ENCODE peak calls at places on chromosomes 6 and 20, in seven cellular contexts. X is GM23248, A is neural progenitor cell, B is OCI-LY7, O is GM23338, R is MM.1S, Z is hepatocyte. M is an unnamed sample.

GRCh38 chr6:91240878-91241603 is 654.2 kb upstream of the MAP3K7 start:
- DNase-seq in X (no peak), A (no peak), B (peak; percentile 4), O (no peak), R (no peak), Z (no peak), M (no peak)

GRCh38 chr6:154878866-154879491 is 116.1 kb upstream of the TIAM2 start:
- DNase-seq in X (peak; percentile 9), A (no peak), B (no peak), O (no peak), R (no peak), Z (no peak), M (peak; percentile 63)

GRCh38 chr6:163100259-163100658 is 314.3 kb upstream of the QKI start:
- DNase-seq in X (no peak), A (no peak), B (no peak), O (no peak), R (no peak), Z (no peak), M (no peak)

GRCh38 chr20:25865715-25866656 is 169.3 kb upstream of the ZNF337 start:
- DNase-seq in X (peak; percentile 85), A (peak; percentile 90), B (no peak), O (peak; percentile 85), R (peak; percentile 85), Z (peak; percentile 85), M (peak; percentile 76)

GRCh38 chr6:148342146-148343027 is at the start of gene SASH1:
- DNase-seq in X (peak; percentile 87), A (peak; percentile 97), B (no peak), O (peak; percentile 97), R (no peak), Z (peak; percentile 78), M (peak; percentile 75)

GRCh38 chr20:17537959-17538358 is 6.8 kb upstream of the BFSP1 start:
- DNase-seq in X (no peak), A (no peak), B (no peak), O (no peak), R (no peak), Z (no peak), M (no peak)

GRCh38 chr20:46316984-46317684 is 8.8 kb upstream of the CDH22 start:
- DNase-seq in X (no peak), A (no peak), B (no peak), O (no peak), R (no peak), Z (no peak), M (no peak)

GRCh38 chr6:157223021-157223430 is 100.3 kb downstream of the TMEM242 start:
- DNase-seq in X (peak; percentile 44), A (no peak), B (peak; percentile 62), O (no peak), R (no peak), Z (no peak), M (peak; percentile 15)

GRCh38 chr6:158046201-158047119 is 64.8 kb downstream of the SYNJ2 start:
- DNase-seq in X (peak; percentile 25), A (no peak), B (no peak), O (no peak), R (no peak), Z (no peak), M (no peak)

GRCh38 chr6:38599966-38600550 is 39.7 kb downstream of the BTBD9 start:
- DNase-seq in X (no peak), A (no peak), B (no peak), O (no peak), R (no peak), Z (peak; percentile 40), M (no peak)

GRCh38 chr20:62741191-62741676 is 32.6 kb downstream of the NTSR1 start:
- DNase-seq in X (peak; percentile 36), A (peak; percentile 78), B (no peak), O (peak; percentile 73), R (no peak), Z (no peak), M (peak; percentile 42)

GRCh38 chr6:138682722-138683521 is 90.6 kb upstream of the CCDC28A start:
- DNase-seq in X (no peak), A (no peak), B (no peak), O (no peak), R (no peak), Z (no peak), M (peak; percentile 65)

GRCh38 chr6:25590986-25591385 is 61.0 kb upstream of the SCGN start:
- DNase-seq in X (no peak), A (no peak), B (no peak), O (peak; percentile 19), R (no peak), Z (no peak), M (no peak)

GRCh38 chr6:85684809-85685171 is 42.1 kb upstream of the SYNCRIP start:
- DNase-seq in X (no peak), A (no peak), B (no peak), O (no peak), R (no peak), Z (no peak), M (no peak)

GRCh38 chr20:21104466-21104761 is 1.7 kb downstream of the LINC00237 start:
- DNase-seq in X (no peak), A (peak; percentile 24), B (no peak), O (peak; percentile 67), R (no peak), Z (no peak), M (no peak)

GRCh38 chr6:30618270-30618787 is 689 bp downstream of the MRPS18B start:
- DNase-seq in X (peak; percentile 63), A (no peak), B (no peak), O (no peak), R (peak; percentile 46), Z (no peak), M (peak; percentile 24)

GRCh38 chr20:26209171-26209941 is 512.7 kb upstream of the ZNF337 start:
- DNase-seq in X (peak; percentile 33), A (peak; percentile 61), B (no peak), O (peak; percentile 41), R (no peak), Z (peak; percentile 52), M (no peak)

GRCh38 chr6:50826037-50826761 is 7.5 kb downstream of the TFAP2B start:
- DNase-seq in X (no peak), A (no peak), B (no peak), O (no peak), R (no peak), Z (no peak), M (no peak)

GRCh38 chr6:166338854-166339253 is 3.5 kb downstream of the SFT2D1 start:
- DNase-seq in X (no peak), A (no peak), B (no peak), O (no peak), R (no peak), Z (no peak), M (no peak)

GRCh38 chr6:126302191-126302590 is 37.7 kb upstream of the CENPW start:
- DNase-seq in X (no peak), A (no peak), B (no peak), O (peak; percentile 38), R (no peak), Z (no peak), M (peak; percentile 41)

GRCh38 chr6:52285174-52286068 is 879 bp upstream of the MCM3 start:
- DNase-seq in X (peak; percentile 59), A (peak; percentile 12), B (peak; percentile 82), O (peak; percentile 28), R (peak; percentile 47), Z (no peak), M (peak; percentile 23)

GRCh38 chr20:90651-91050 is 3.2 kb downstream of the DEFB125 start:
- DNase-seq in X (peak; percentile 4), A (no peak), B (no peak), O (no peak), R (no peak), Z (no peak), M (peak; percentile 27)

GRCh38 chr20:6746901-6747609 is 20.4 kb upstream of the BMP2 start:
- DNase-seq in X (no peak), A (no peak), B (no peak), O (peak; percentile 33), R (no peak), Z (no peak), M (peak; percentile 51)

GRCh38 chr20:57568088-57568896 is 7.4 kb downstream of the PCK1 start:
- DNase-seq in X (no peak), A (no peak), B (no peak), O (no peak), R (no peak), Z (no peak), M (no peak)

GRCh38 chr20:3328501-3328900 is 79.0 kb downstream of the DNAAF9 start:
- DNase-seq in X (no peak), A (no peak), B (no peak), O (no peak), R (no peak), Z (no peak), M (no peak)

GRCh38 chr6:6497541-6497940 is 91.0 kb upstream of the LY86 start:
- DNase-seq in X (no peak), A (no peak), B (no peak), O (no peak), R (no peak), Z (no peak), M (no peak)

GRCh38 chr6:163627274-163628062 is 212.9 kb downstream of the QKI start:
- DNase-seq in X (no peak), A (no peak), B (no peak), O (no peak), R (no peak), Z (no peak), M (no peak)

GRCh38 chr6:168333039-168333438 is 13.5 kb upstream of the DACT2 start:
- DNase-seq in X (peak; percentile 7), A (peak; percentile 43), B (peak; percentile 19), O (peak; percentile 45), R (no peak), Z (no peak), M (no peak)
- TF ChIP-seq EZH2phosphoT487 in X (no peak), A (no peak), B (no peak), O (no peak), R (no peak), Z (no peak), M (no peak)

GRCh38 chr6:75363304-75363703 is 78.7 kb upstream of the TMEM30A start:
- DNase-seq in X (no peak), A (no peak), B (no peak), O (no peak), R (no peak), Z (no peak), M (peak; percentile 10)
- H3K4me1 ChIP-seq in X (no peaks in the 10 kb centered on the region), A (peaks cover 7% of the 10 kb centered on the region), B (no peaks in the 10 kb centered on the region), O (no peaks in the 10 kb centered on the region), R (no peaks in the 10 kb centered on the region), Z (no peaks in the 10 kb centered on the region), M (peaks cover 7% of the 10 kb centered on the region)

DNA sequence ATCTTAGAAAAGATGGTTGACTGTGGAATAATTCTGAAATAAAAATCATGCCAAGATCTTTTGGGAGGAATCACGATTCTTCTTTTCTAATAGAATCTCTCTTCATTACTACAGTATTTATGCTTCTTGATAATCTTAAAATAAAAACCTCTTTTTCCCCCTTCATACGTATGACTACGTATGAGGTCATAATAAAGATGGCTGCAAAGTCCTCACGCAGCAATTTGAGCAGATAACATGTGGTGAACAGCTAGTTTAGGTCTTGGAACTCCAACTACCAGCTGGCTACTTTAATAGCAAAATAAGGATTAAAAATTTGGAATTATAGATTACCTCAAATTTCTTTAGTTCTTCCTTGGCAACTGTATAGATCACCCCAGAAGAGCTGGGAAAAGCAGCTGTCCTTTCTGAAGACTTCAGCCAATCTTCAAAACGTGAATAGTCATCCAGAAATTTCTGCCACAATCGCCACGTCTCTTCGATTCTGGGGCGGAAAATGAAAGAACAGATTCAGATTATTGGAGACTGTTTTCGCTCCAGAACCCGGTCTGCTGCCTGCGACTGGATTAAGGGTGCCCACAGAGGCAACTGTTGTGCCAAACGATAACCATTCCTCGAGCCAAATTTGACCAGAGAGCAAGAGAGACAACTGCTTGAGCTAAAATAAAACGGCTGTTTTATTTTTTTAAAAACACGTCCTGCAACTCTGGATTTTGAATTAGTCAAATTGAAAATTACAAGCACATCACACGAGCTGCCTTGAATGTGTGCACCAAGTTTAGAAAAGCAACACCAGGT is 347.3 kb downstream of the ESR1 start:
- DNase-seq in X (peak; percentile 12), A (no peak), B (no peak), O (no peak), R (no peak), Z (no peak), M (no peak)
- TF ChIP-seq EZH2phosphoT487 in X (no peak), A (no peak), B (no peak), O (no peak), R (no peak), Z (no peak), M (no peak)

GRCh38 chr20:53872561-53873248 is 197.7 kb downstream of the BCAS1 start:
- DNase-seq in X (peak; percentile 18), A (no peak), B (peak; percentile 90), O (no peak), R (peak; percentile 72), Z (no peak), M (no peak)
- H3K4me1 ChIP-seq in X (peaks cover 28% of the 10 kb centered on the region), A (peaks cover 48% of the 10 kb centered on the region), B (peaks cover 71% of the 10 kb centered on the region), O (peaks cover 60% of the 10 kb centered on the region), R (peaks cover 37% of the 10 kb centered on the region), Z (peaks cover 33% of the 10 kb centered on the region), M (peaks cover 45% of the 10 kb centered on the region)

M was measured in PC-3.